ENCODE peak calls at places on chromosomes 3 and 15, in ten cellular contexts. J is renal cortical epithelial cell; F is AG04450; T is Caki2; U is left ventricle myocardium inferior; M is activated effector memory CD4-positive, alpha-beta T cell treated with anti-CD3 and anti-CD28 coated beads, Interleukin-2, amount 50 U/mL, for 16 hours; C is iPS DF 6.9; W is OCI-LY7; R is astrocyte of the hippocampus; L is activated naive CD8-positive, alpha-beta T cell treated with anti-CD3 and anti-CD28 coated beads, Interleukin-2, amount 50 U/mL, for 24 hours. X is an unnamed sample.

GRCh38 chr3:124976378-124976777 is 41.8 kb upstream of the MUC13 start:
- DNase-seq in J (no peak), F (no peak), T (no peak), U (no peak), M (no peak), C (no peak), W (no peak), R (no peak), L (no peak), X (no peak)

GRCh38 chr15:38042707-38043445 is 108.4 kb downstream of the TMCO5A start:
- DNase-seq in J (no peak), F (no peak), T (no peak), U (no peak), M (no peak), C (no peak), W (peak; percentile 2), R (peak; percentile 58), L (no peak), X (no peak)

GRCh38 chr3:73558399-73559075 is 66.2 kb downstream of the PDZRN3 start:
- DNase-seq in J (no peak), F (no peak), T (no peak), U (peak; percentile 33), M (no peak), C (no peak), W (no peak), R (peak; percentile 23), L (no peak), X (no peak)

GRCh38 chr3:117609330-117609729 is 899.8 kb downstream of the TUSC7 start:
- DNase-seq in J (no peak), F (no peak), T (no peak), U (no peak), M (no peak), C (no peak), W (no peak), R (no peak), L (no peak), X (no peak)

GRCh38 chr15:24878153-24878552 is 76.6 kb upstream of the SNRPN start:
- DNase-seq in J (no peak), F (no peak), T (peak; percentile 42), U (peak; percentile 26), M (no peak), C (no peak), W (no peak), R (peak; percentile 69), L (peak; percentile 2), X (no peak)

GRCh38 chr3:190532626-190533155 is 18.8 kb downstream of the IL1RAP start:
- DNase-seq in J (no peak), F (no peak), T (no peak), U (no peak), M (no peak), C (no peak), W (no peak), R (no peak), L (no peak), X (no peak)

GRCh38 chr3:32184187-32184730 is 54.2 kb upstream of the CMTM8 start:
- DNase-seq in J (peak; percentile 6), F (no peak), T (no peak), U (no peak), M (no peak), C (no peak), W (no peak), R (peak; percentile 81), L (no peak), X (no peak)

GRCh38 chr15:48481802-48482201 is 150.6 kb downstream of the DUT start:
- DNase-seq in J (no peak), F (peak; percentile 39), T (no peak), U (no peak), M (no peak), C (no peak), W (no peak), R (no peak), L (no peak), X (no peak)

GRCh38 chr15:69414702-69415161 is 583 bp downstream of the KIF23 start:
- DNase-seq in J (peak; percentile 82), F (peak; percentile 86), T (peak; percentile 71), U (no peak), M (peak; percentile 66), C (no peak), W (peak; percentile 41), R (peak; percentile 96), L (peak; percentile 23), X (peak; percentile 33)

GRCh38 chr3:62837145-62837787 is 38.0 kb downstream of the CADPS start:
- DNase-seq in J (no peak), F (no peak), T (no peak), U (no peak), M (no peak), C (no peak), W (no peak), R (no peak), L (no peak), X (no peak)

GRCh38 chr3:167304077-167304476 is 76.0 kb downstream of the ZBBX start:
- DNase-seq in J (peak; percentile 18), F (no peak), T (no peak), U (no peak), M (no peak), C (no peak), W (no peak), R (no peak), L (no peak), X (no peak)

GRCh38 chr3:69306239-69307185 is 79.4 kb downstream of the FRMD4B start:
- DNase-seq in J (peak; percentile 78), F (peak; percentile 67), T (peak; percentile 64), U (peak; percentile 48), M (peak; percentile 86), C (peak; percentile 43), W (peak; percentile 66), R (peak; percentile 89), L (peak; percentile 65), X (peak; percentile 64)